ENCODE peak calls at places on chromosomes 12 and 14, in five cellular contexts. G is H1, B is HepG2, J is HEK293T, C is GM12878. A is an unnamed sample.

GRCh38 chr12:92597997-92598396 is 104.8 kb upstream of the PLEKHG7 start:
- DNase-seq in G (no peak), B (no peak), J (no peak), C (no peak), A (no peak)

GRCh38 chr14:37594238-37594915 is 672 bp downstream of the FOXA1 start:
- DNase-seq in G (peak; percentile 84), B (peak; percentile 99), J (peak; percentile 58), C (no peak), A (no peak)

GRCh38 chr12:39406257-39406656 is 36.7 kb downstream of the KIF21A start:
- DNase-seq in G (no peak), B (no peak), J (no peak), C (no peak), A (no peak)

GRCh38 chr12:111686574-111687105 is 787 bp downstream of the ACAD10 start:
- DNase-seq in G (no peak), B (no peak), J (no peak), C (no peak), A (no peak)

GRCh38 chr12:42482086-42482819 is 107.3 kb downstream of the PRICKLE1 start:
- DNase-seq in G (no peak), B (peak; percentile 3), J (no peak), C (no peak), A (no peak)

GRCh38 chr12:7695159-7695930 is at the start of gene GDF3:
- DNase-seq in G (no peak), B (no peak), J (no peak), C (no peak), A (peak; percentile 70)

GRCh38 chr12:90836689-90837088 is 118.3 kb downstream of the CCER1 start:
- DNase-seq in G (no peak), B (no peak), J (no peak), C (no peak), A (no peak)

GRCh38 chr14:69694730-69695663 is 71.9 kb upstream of the SRSF5 start:
- DNase-seq in G (no peak), B (no peak), J (no peak), C (no peak), A (no peak)

GRCh38 chr14:102630405-102630804 is 38.0 kb downstream of the RCOR1 start:
- DNase-seq in G (no peak), B (no peak), J (no peak), C (no peak), A (no peak)

GRCh38 chr14:69358233-69358963 is 39.7 kb downstream of the ERH start:
- DNase-seq in G (no peak), B (no peak), J (no peak), C (no peak), A (no peak)

GRCh38 chr12:54038260-54038759 is 5.5 kb downstream of the HOXC5 start:
- DNase-seq in G (no peak), B (no peak), J (no peak), C (no peak), A (no peak)

GRCh38 chr12:46901464-46902205 is 75.8 kb upstream of the SLC38A4 start:
- DNase-seq in G (no peak), B (no peak), J (no peak), C (no peak), A (no peak)

GRCh38 chr12:18810537-18811253 is 72.8 kb downstream of the CAPZA3 start:
- DNase-seq in G (no peak), B (no peak), J (no peak), C (no peak), A (no peak)

GRCh38 chr12:15540025-15540424 is 217.7 kb downstream of the PTPRO start:
- DNase-seq in G (no peak), B (no peak), J (no peak), C (no peak), A (no peak)

GRCh38 chr12:92543872-92544271 is 158.9 kb upstream of the PLEKHG7 start:
- DNase-seq in G (no peak), B (no peak), J (no peak), C (no peak), A (no peak)

GRCh38 chr12:48329199-48329939 is 21.4 kb downstream of the ZNF641 start:
- DNase-seq in G (no peak), B (no peak), J (no peak), C (no peak), A (no peak)

GRCh38 chr14:35349496-35349895 is 55.1 kb downstream of the NFKBIA start:
- DNase-seq in G (no peak), B (no peak), J (no peak), C (no peak), A (no peak)

GRCh38 chr12:65811968-65812700 is 12.1 kb upstream of the HMGA2 start:
- DNase-seq in G (no peak), B (no peak), J (no peak), C (no peak), A (no peak)

GRCh38 chr12:108122644-108123043 is 6.4 kb upstream of the WSCD2 start:
- DNase-seq in G (no peak), B (no peak), J (no peak), C (no peak), A (no peak)

GRCh38 chr12:34402899-34403705 is 380.8 kb downstream of the ALG10 start:
- DNase-seq in G (peak; percentile 1), B (no peak), J (peak; percentile 0), C (no peak), A (no peak)

GRCh38 chr12:34400986-34401658 is 378.8 kb downstream of the ALG10 start:
- DNase-seq in G (peak; percentile 6), B (no peak), J (peak; percentile 0), C (no peak), A (no peak)

GRCh38 chr12:34402228-34402898 is 380.1 kb downstream of the ALG10 start:
- DNase-seq in G (peak; percentile 13), B (no peak), J (peak; percentile 1), C (no peak), A (no peak)

GRCh38 chr12:34400423-34400881 is 378.2 kb downstream of the ALG10 start:
- DNase-seq in G (peak; percentile 6), B (no peak), J (peak; percentile 0), C (no peak), A (no peak)

DNA sequence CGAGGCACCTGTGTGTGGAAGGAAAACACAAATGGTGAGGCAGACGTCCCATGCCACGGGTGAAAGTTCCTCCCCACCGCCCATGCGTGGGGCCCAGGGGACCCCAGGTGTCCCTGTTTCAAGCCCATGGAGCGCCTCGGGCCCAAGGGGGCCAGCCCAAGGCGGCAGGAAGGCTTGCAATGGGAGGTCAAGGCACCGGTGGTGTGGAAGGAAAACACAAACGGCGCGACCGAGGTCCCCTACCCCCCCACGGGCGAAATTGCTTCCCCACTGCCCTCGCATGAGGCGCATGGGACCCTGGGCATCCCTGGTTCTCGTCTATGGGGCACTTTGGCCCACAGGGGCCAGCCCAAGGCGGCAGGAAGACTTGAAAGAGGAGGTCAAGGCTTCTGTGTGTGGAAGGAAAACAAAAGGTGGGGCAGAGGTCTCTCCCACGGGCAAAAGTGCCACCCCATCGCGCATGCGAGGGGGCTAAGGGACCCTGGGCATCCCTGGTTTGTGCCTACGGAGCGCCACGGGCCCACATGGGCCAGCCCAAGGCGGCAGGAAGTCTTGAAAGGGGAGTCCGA is 379.4 kb downstream of the ALG10 start:
- DNase-seq in G (peak; percentile 8), B (no peak), J (peak; percentile 0), C (no peak), A (no peak)
- TF ChIP-seq SUZ12 in G (no peak), B (no peak), J (no peak), C (no peak), A (no peak)

DNA sequence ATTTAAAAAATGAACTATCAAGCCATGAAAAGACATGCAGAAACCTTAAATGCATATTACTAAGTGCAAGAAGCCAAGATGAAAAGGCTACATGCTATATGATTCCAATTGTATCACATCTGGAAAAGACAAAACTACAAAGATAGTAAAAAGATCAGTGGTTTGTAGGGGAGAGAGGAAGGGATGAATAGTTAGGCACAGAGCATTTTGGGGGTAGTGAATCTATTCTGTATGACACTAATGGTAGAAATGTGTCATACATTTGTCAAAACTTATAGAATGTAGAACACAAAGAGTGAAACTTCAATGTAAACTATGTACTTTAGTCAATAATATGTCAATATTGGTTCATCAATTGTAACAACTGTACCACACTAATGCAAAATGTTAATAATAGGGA is 20.8 kb downstream of the TXNDC16 start:
- DNase-seq in G (no peak), B (no peak), J (no peak), C (no peak), A (no peak)
- TF ChIP-seq SUZ12 in G (no peak), B (no peak), J (no peak), C (no peak), A (no peak)

GRCh38 chr12:29595071-29595755 is 97.7 kb upstream of the OVCH1 start:
- DNase-seq in G (no peak), B (no peak), J (no peak), C (no peak), A (no peak)

GRCh38 chr12:29599397-29599796 is 101.9 kb upstream of the OVCH1 start:
- DNase-seq in G (no peak), B (no peak), J (no peak), C (no peak), A (no peak)
- TF ChIP-seq SUZ12 in G (no peak), B (no peak), J (no peak), C (no peak), A (no peak)

DNA sequence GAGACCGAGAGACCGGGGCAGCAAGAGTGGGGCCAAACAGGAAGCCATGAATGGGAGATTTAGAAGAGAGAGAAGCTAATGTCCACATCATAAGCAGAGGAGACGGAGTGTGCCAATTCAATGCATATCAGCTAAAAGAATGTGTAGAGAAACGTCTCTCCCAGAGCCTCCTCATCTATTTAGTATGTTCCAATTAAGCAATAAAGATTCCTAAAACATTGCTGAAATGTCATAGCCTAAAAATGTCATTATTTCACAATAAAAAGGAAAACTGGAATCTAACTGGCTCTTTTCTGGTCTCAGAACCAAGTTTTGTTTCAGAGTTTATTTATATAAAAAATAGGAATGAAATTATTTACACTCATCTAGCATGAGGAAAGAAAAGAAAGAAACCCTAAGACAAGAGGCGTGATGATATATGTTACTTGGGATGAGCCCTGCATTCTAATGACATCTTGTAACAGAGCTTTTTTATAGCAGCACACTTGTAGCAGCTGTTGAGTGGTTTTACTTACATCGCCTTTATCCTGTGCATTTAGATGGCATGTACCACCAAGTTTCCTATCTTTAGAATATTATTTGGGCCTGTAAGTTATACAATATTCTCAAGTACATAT is 266.3 kb upstream of the PRKD1 start:
- DNase-seq in G (no peak), B (no peak), J (no peak), C (no peak), A (no peak)
- TF ChIP-seq SUZ12 in G (no peak), B (no peak), J (no peak), C (no peak), A (no peak)